ENCODE peak calls at places on chromosomes 11 and 22, in eight cellular contexts. W is MM.1S, J is H1, Y is GM23338, X is cardiac muscle cell, M is kidney, F is fibroblast of villous mesenchyme, C is spleen. N is an unnamed sample.

GRCh38 chr22:32634424-32634981 is 159.9 kb downstream of the FBXO7 start:
- DNase-seq in X (no peak), J (no peak), F (no peak), W (no peak), C (no peak), M (no peak), Y (no peak), N (no peak)

GRCh38 chr22:20530368-20531153 is 23.2 kb downstream of the MED15 start:
- DNase-seq in W (no peak), F (peak; percentile 75), C (no peak), X (peak; percentile 36), M (no peak), Y (no peak), J (no peak), N (no peak)

GRCh38 chr11:19767691-19768151 is 55.1 kb downstream of the NAV2 start:
- DNase-seq in M (no peak), F (peak; percentile 23), X (no peak), W (no peak), Y (no peak), J (no peak), C (no peak), N (no peak)

GRCh38 chr11:13947379-13947778 is 15.1 kb upstream of the SPON1 start:
- DNase-seq in C (no peak), W (no peak), M (no peak), Y (no peak), J (no peak), X (no peak), F (no peak), N (no peak)

GRCh38 chr11:57798905-57799559 is 37.4 kb downstream of the CTNND1 start:
- DNase-seq in J (no peak), W (no peak), M (peak; percentile 86), F (peak; percentile 47), C (no peak), X (peak; percentile 66), Y (no peak), N (no peak)

GRCh38 chr11:131652231-131652630 is 281.8 kb downstream of the NTM start:
- DNase-seq in F (no peak), C (no peak), M (no peak), X (no peak), W (no peak), Y (no peak), J (no peak), N (no peak)

GRCh38 chr22:31987180-31987579 is 42.8 kb downstream of the YWHAH start:
- DNase-seq in M (no peak), J (no peak), C (no peak), W (no peak), F (no peak), Y (no peak), X (no peak), N (no peak)

GRCh38 chr22:26849575-26849974 is 192.2 kb downstream of the MIAT start:
- DNase-seq in W (no peak), C (no peak), M (no peak), Y (no peak), X (no peak), J (no peak), F (no peak), N (no peak)

GRCh38 chr22:37203354-37204044 is 8.8 kb downstream of the SSTR3 start:
- DNase-seq in X (no peak), F (no peak), W (no peak), Y (no peak), C (peak; percentile 73), M (peak; percentile 57), J (no peak), N (no peak)

GRCh38 chr11:95512682-95513081 is 276.9 kb downstream of the FAM76B start:
- DNase-seq in J (no peak), W (no peak), X (peak; percentile 91), Y (no peak), C (no peak), M (peak; percentile 73), F (peak; percentile 96), N (no peak)

GRCh38 chr22:23305922-23306374 is 125.6 kb downstream of the BCR start:
- DNase-seq in W (no peak), Y (no peak), F (peak; percentile 94), J (no peak), C (peak; percentile 85), M (peak; percentile 95), X (peak; percentile 96), N (no peak)

GRCh38 chr11:1233351-1234053 is 10.6 kb downstream of the MUC5B start:
- DNase-seq in J (no peak), Y (no peak), W (no peak), X (no peak), F (no peak), M (peak; percentile 71), C (peak; percentile 56), N (peak; percentile 8)
- TF ChIP-seq CTCF in J (no peak), Y (no peak), W (no peak), X (no peak), F (no peak), M (no peak), C (no peak), N (no peak)

GRCh38 chr11:69121621-69122336 is 34.0 kb upstream of the SMIM38 start:
- DNase-seq in C (peak; percentile 56), J (no peak), X (no peak), W (no peak), M (peak; percentile 70), Y (no peak), F (no peak), N (no peak)

GRCh38 chr11:69122337-69122641 is 33.4 kb upstream of the SMIM38 start:
- DNase-seq in X (no peak), C (peak; percentile 44), W (no peak), J (no peak), F (no peak), Y (peak; percentile 27), M (no peak), N (no peak)

GRCh38 chr11:69122642-69123431 is 32.9 kb upstream of the SMIM38 start:
- DNase-seq in M (peak; percentile 97), X (peak; percentile 69), Y (peak; percentile 92), C (peak; percentile 73), W (no peak), J (peak; percentile 94), F (peak; percentile 36), N (no peak)

GRCh38 chr11:69125861-69126260 is 29.9 kb upstream of the SMIM38 start:
- DNase-seq in J (no peak), Y (no peak), C (peak; percentile 45), W (no peak), M (peak; percentile 43), X (no peak), F (no peak), N (no peak)

DNA sequence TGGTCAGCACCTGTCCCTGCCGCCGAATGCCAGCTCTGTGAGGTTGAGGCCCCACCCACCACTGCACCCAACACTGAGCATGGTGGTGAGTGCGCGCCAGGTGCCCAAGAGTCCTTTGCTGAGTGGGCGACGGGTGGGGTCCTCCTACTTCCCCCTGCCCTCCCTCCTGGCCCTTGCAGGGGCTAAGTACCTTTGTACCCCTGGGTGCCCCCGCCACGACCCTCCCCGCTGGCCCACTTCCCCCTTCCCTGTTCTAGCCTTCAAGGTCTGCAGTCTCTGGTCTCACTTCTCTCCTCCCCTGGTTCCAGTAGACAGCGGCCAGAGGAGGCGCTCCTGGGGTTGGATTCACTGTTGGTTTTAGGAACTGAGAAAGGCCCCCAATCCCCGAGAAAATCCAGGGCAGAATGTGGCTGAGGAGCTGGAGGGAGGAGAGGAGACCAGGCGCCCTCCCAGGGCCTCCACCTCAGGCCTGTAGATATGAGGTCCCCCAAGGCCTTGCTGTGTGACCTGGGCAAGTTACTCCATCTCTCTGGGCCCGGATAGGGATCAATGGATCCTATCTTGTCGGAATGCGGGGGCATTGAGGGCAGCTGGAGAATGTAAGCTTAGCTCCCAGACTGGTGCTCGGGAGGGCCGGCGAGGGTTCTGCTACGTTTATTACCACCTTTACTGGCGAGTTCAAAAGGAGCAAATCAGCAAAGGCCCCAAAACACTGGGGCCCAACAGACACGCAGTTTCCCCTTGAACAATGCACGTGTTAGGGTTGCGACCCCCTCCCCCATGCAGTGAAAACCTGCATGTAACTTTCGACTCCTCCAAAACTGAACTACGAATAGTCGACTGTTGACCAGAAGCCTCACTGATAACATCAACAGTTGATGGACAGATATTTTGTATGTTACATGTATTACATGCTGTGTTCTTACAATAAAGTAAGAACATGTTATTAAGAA is 31.9 kb upstream of the SMIM38 start:
- DNase-seq in F (no peak), J (no peak), W (no peak), C (peak; percentile 35), X (no peak), M (peak; percentile 73), Y (peak; percentile 33), N (no peak)
- TF ChIP-seq CTCF in F (no peak), J (peak; percentile 26), W (no peak), C (no peak), X (no peak), M (no peak), Y (peak; percentile 45), N (no peak)

GRCh38 chr22:50400406-50400805 is 57.3 kb downstream of the PPP6R2 start:
- DNase-seq in X (no peak), C (no peak), M (no peak), W (no peak), J (no peak), F (no peak), Y (no peak), N (no peak)
- TF ChIP-seq CTCF in X (no peak), C (no peak), M (no peak), W (no peak), J (no peak), F (no peak), Y (no peak), N (no peak)

GRCh38 chr11:107591098-107591445 is at the start of gene ELMOD1:
- DNase-seq in J (no peak), C (peak; percentile 78), Y (peak; percentile 72), X (peak; percentile 50), M (peak; percentile 79), F (peak; percentile 48), W (peak; percentile 71), N (peak; percentile 56)
- TF ChIP-seq CTCF in J (no peak), C (no peak), Y (no peak), X (no peak), M (no peak), F (peak; percentile 9), W (no peak), N (peak; percentile 4)

GRCh38 chr11:61331636-61332035 is 1.3 kb downstream of the DDB1 start:
- DNase-seq in F (peak; percentile 9), C (no peak), W (no peak), X (no peak), Y (no peak), J (no peak), M (no peak), N (no peak)

GRCh38 chr11:61333638-61334433 is 808 bp downstream of the TKFC start:
- DNase-seq in C (no peak), Y (no peak), F (no peak), J (no peak), M (no peak), W (peak; percentile 22), X (no peak), N (no peak)

GRCh38 chr11:61332266-61332822 is 561 bp downstream of the DDB1 start:
- DNase-seq in Y (peak; percentile 61), M (no peak), J (no peak), F (peak; percentile 54), C (no peak), W (no peak), X (peak; percentile 29), N (no peak)

GRCh38 chr11:61334434-61335354 is 1.7 kb downstream of the TKFC start:
- DNase-seq in F (peak; percentile 51), X (peak; percentile 67), Y (no peak), M (no peak), J (no peak), C (no peak), W (no peak), N (no peak)

GRCh38 chr11:61332823-61333637 is at the start of the genes DDB1 and TKFC:
- DNase-seq in X (peak; percentile 93), F (peak; percentile 94), C (peak; percentile 100), J (peak; percentile 84), M (peak; percentile 99), Y (peak; percentile 99), W (peak; percentile 97), N (peak; percentile 98)
- TF ChIP-seq CTCF in X (no peak), F (no peak), C (no peak), J (no peak), M (no peak), Y (no peak), W (no peak), N (no peak)